ENCODE peak calls at places on chromosomes 13 and 19, in ten cellular contexts. One of them, this sample, is unnamed.

GRCh38 chr19:55554302-55554701 is 9.0 kb upstream of the SBK3 start:
- DNase-seq in fibroblast of lung: no peak
- DNase-seq in transverse colon: no peak
- DNase-seq in endothelial cell: no peak
- DNase-seq in astrocyte of the spinal cord: no peak
- DNase-seq in fibroblast of pulmonary artery: no peak
- DNase-seq in body of pancreas: no peak
- DNase-seq in MCF 10A: no peak
- DNase-seq in colonic mucosa: no peak
- DNase-seq in cardiac muscle cell: no peak
- DNase-seq in this sample: no peak

GRCh38 chr13:21413013-21413412 is 46.1 kb downstream of the ZDHHC20 start:
- DNase-seq in MCF 10A: no peak
- DNase-seq in astrocyte of the spinal cord: no peak
- DNase-seq in cardiac muscle cell: no peak
- DNase-seq in transverse colon: no peak
- DNase-seq in endothelial cell: no peak
- DNase-seq in fibroblast of pulmonary artery: no peak
- DNase-seq in fibroblast of lung: no peak
- DNase-seq in colonic mucosa: no peak
- DNase-seq in body of pancreas: no peak
- DNase-seq in this sample: no peak

GRCh38 chr13:40666058-40666904 is at the start of gene FOXO1:
- DNase-seq in endothelial cell: peak
- DNase-seq in body of pancreas: peak
- DNase-seq in fibroblast of lung: peak
- DNase-seq in transverse colon: peak
- DNase-seq in astrocyte of the spinal cord: peak
- DNase-seq in MCF 10A: peak
- DNase-seq in fibroblast of pulmonary artery: peak
- DNase-seq in cardiac muscle cell: peak
- DNase-seq in colonic mucosa: peak
- DNase-seq in this sample: peak

GRCh38 chr13:23715762-23716235 is 145.6 kb downstream of the TNFRSF19 start:
- DNase-seq in transverse colon: no peak
- DNase-seq in astrocyte of the spinal cord: no peak
- DNase-seq in body of pancreas: peak
- DNase-seq in MCF 10A: peak
- DNase-seq in cardiac muscle cell: peak
- DNase-seq in colonic mucosa: no peak
- DNase-seq in fibroblast of lung: no peak
- DNase-seq in fibroblast of pulmonary artery: no peak
- DNase-seq in endothelial cell: peak
- DNase-seq in this sample: no peak

GRCh38 chr13:89401209-89401810 is 1730.1 kb downstream of the SLITRK5 start:
- DNase-seq in endothelial cell: no peak
- DNase-seq in astrocyte of the spinal cord: peak
- DNase-seq in transverse colon: no peak
- DNase-seq in colonic mucosa: no peak
- DNase-seq in body of pancreas: no peak
- DNase-seq in MCF 10A: peak
- DNase-seq in cardiac muscle cell: no peak
- DNase-seq in fibroblast of pulmonary artery: peak
- DNase-seq in fibroblast of lung: peak
- DNase-seq in this sample: peak

GRCh38 chr19:10543420-10544241 is at the start of gene ATG4D:
- DNase-seq in body of pancreas: peak
- DNase-seq in fibroblast of pulmonary artery: peak
- DNase-seq in cardiac muscle cell: peak
- DNase-seq in transverse colon: peak
- DNase-seq in fibroblast of lung: peak
- DNase-seq in MCF 10A: peak
- DNase-seq in colonic mucosa: peak
- DNase-seq in endothelial cell: peak
- DNase-seq in astrocyte of the spinal cord: peak
- DNase-seq in this sample: no peak

GRCh38 chr19:46787331-46788100 is 878 bp downstream of the SLC1A5 start:
- DNase-seq in astrocyte of the spinal cord: peak
- DNase-seq in MCF 10A: peak
- DNase-seq in fibroblast of pulmonary artery: peak
- DNase-seq in endothelial cell: peak
- DNase-seq in cardiac muscle cell: peak
- DNase-seq in fibroblast of lung: peak
- DNase-seq in body of pancreas: peak
- DNase-seq in colonic mucosa: peak
- DNase-seq in transverse colon: peak
- DNase-seq in this sample: no peak

GRCh38 chr13:34011552-34012085 is 193.7 kb downstream of the RFC3 start:
- DNase-seq in fibroblast of lung: no peak
- DNase-seq in fibroblast of pulmonary artery: no peak
- DNase-seq in transverse colon: no peak
- DNase-seq in endothelial cell: no peak
- DNase-seq in cardiac muscle cell: peak
- DNase-seq in astrocyte of the spinal cord: peak
- DNase-seq in colonic mucosa: no peak
- DNase-seq in MCF 10A: no peak
- DNase-seq in body of pancreas: peak
- DNase-seq in this sample: no peak

GRCh38 chr13:35733832-35734231 is 257.3 kb upstream of the MAB21L1 start:
- DNase-seq in astrocyte of the spinal cord: no peak
- DNase-seq in transverse colon: no peak
- DNase-seq in cardiac muscle cell: no peak
- DNase-seq in MCF 10A: no peak
- DNase-seq in endothelial cell: no peak
- DNase-seq in body of pancreas: no peak
- DNase-seq in fibroblast of pulmonary artery: peak
- DNase-seq in colonic mucosa: no peak
- DNase-seq in fibroblast of lung: peak
- DNase-seq in this sample: no peak

DNA sequence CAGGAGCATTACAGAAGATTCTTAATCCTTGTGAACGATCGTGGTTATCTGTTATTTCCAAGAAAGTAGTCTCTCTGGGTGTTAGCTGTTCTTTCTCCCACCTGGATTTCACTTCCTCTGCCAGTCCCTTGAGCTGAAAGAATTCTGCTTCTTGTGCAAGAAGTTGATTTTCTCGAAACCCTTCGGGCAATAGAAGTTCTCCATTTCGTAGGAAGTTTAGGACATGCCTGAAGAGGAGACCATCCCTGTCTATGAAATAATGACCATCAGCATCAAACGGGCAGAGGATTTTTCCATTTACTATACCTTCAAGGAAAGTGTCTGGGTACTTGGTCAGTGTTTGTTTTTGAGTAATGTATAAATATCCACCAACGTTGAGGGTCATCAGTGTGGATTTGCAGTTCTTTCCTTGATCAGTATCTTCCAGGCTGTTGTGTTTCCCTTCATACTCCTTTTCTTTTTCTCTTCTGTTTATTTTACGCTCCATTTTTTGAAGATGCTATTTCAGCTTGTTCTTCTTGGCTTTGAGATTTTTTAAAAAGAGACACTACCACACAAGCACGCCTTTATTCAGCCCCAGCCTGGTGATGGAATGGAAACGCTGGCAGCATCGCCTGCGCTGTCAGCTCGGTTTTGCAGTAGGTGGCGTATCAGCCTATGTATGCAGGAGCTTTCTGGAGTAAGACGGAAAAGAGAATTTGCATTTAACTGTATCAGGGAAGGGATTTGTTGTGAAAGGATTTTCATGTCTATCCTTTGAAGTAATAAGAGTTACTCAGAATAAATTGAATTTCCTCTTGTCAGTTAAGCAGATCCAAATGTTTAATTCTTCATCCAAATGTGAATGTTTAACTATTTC is 6.5 kb downstream of the KCTD4 start:
- DNase-seq in astrocyte of the spinal cord: peak
- DNase-seq in endothelial cell: peak
- DNase-seq in fibroblast of lung: peak
- DNase-seq in transverse colon: peak
- DNase-seq in cardiac muscle cell: no peak
- DNase-seq in MCF 10A: peak
- DNase-seq in body of pancreas: peak
- DNase-seq in fibroblast of pulmonary artery: peak
- DNase-seq in colonic mucosa: no peak
- DNase-seq in this sample: no peak
- TF ChIP-seq CTCF in astrocyte of the spinal cord: peak
- TF ChIP-seq CTCF in endothelial cell: no peak
- TF ChIP-seq CTCF in fibroblast of lung: peak
- TF ChIP-seq CTCF in transverse colon: no peak
- TF ChIP-seq CTCF in cardiac muscle cell: peak
- TF ChIP-seq CTCF in MCF 10A: peak
- TF ChIP-seq CTCF in body of pancreas: peak
- TF ChIP-seq CTCF in fibroblast of pulmonary artery: peak
- TF ChIP-seq CTCF in colonic mucosa: no peak
- TF ChIP-seq CTCF in this sample: peak

GRCh38 chr13:20157387-20157786 is 3.5 kb downstream of the GJA3 start:
- DNase-seq in astrocyte of the spinal cord: no peak
- DNase-seq in fibroblast of lung: no peak
- DNase-seq in MCF 10A: no peak
- DNase-seq in endothelial cell: no peak
- DNase-seq in body of pancreas: no peak
- DNase-seq in fibroblast of pulmonary artery: no peak
- DNase-seq in transverse colon: no peak
- DNase-seq in colonic mucosa: no peak
- DNase-seq in cardiac muscle cell: no peak
- DNase-seq in this sample: no peak

GRCh38 chr13:20160346-20161274 is at the start of gene GJA3:
- DNase-seq in MCF 10A: peak
- DNase-seq in endothelial cell: peak
- DNase-seq in fibroblast of lung: peak
- DNase-seq in fibroblast of pulmonary artery: peak
- DNase-seq in transverse colon: no peak
- DNase-seq in colonic mucosa: no peak
- DNase-seq in body of pancreas: peak
- DNase-seq in astrocyte of the spinal cord: no peak
- DNase-seq in cardiac muscle cell: peak
- DNase-seq in this sample: no peak

GRCh38 chr13:20161275-20161950 is 561 bp upstream of the GJA3 start:
- DNase-seq in endothelial cell: no peak
- DNase-seq in MCF 10A: no peak
- DNase-seq in fibroblast of pulmonary artery: no peak
- DNase-seq in fibroblast of lung: no peak
- DNase-seq in body of pancreas: no peak
- DNase-seq in cardiac muscle cell: peak
- DNase-seq in astrocyte of the spinal cord: no peak
- DNase-seq in transverse colon: peak
- DNase-seq in colonic mucosa: no peak
- DNase-seq in this sample: no peak

GRCh38 chr13:20159646-20160345 is 1.1 kb downstream of the GJA3 start:
- DNase-seq in MCF 10A: peak
- DNase-seq in fibroblast of pulmonary artery: peak
- DNase-seq in cardiac muscle cell: peak
- DNase-seq in astrocyte of the spinal cord: peak
- DNase-seq in transverse colon: no peak
- DNase-seq in body of pancreas: no peak
- DNase-seq in colonic mucosa: no peak
- DNase-seq in endothelial cell: no peak
- DNase-seq in fibroblast of lung: peak
- DNase-seq in this sample: no peak

GRCh38 chr13:20156711-20157110 is 4.1 kb downstream of the GJA3 start:
- DNase-seq in fibroblast of pulmonary artery: no peak
- DNase-seq in body of pancreas: no peak
- DNase-seq in colonic mucosa: no peak
- DNase-seq in MCF 10A: no peak
- DNase-seq in astrocyte of the spinal cord: no peak
- DNase-seq in cardiac muscle cell: no peak
- DNase-seq in transverse colon: no peak
- DNase-seq in fibroblast of lung: no peak
- DNase-seq in endothelial cell: no peak
- DNase-seq in this sample: no peak
- TF ChIP-seq CTCF in fibroblast of pulmonary artery: no peak
- TF ChIP-seq CTCF in body of pancreas: no peak
- TF ChIP-seq CTCF in colonic mucosa: no peak
- TF ChIP-seq CTCF in MCF 10A: no peak
- TF ChIP-seq CTCF in astrocyte of the spinal cord: no peak
- TF ChIP-seq CTCF in cardiac muscle cell: no peak
- TF ChIP-seq CTCF in transverse colon: no peak
- TF ChIP-seq CTCF in fibroblast of lung: no peak
- TF ChIP-seq CTCF in endothelial cell: no peak
- TF ChIP-seq CTCF in this sample: no peak

GRCh38 chr19:43624933-43625332 is 5.5 kb upstream of the ZNF428 start:
- DNase-seq in cardiac muscle cell: peak
- DNase-seq in MCF 10A: peak
- DNase-seq in fibroblast of lung: peak
- DNase-seq in transverse colon: peak
- DNase-seq in body of pancreas: peak
- DNase-seq in endothelial cell: peak
- DNase-seq in colonic mucosa: peak
- DNase-seq in astrocyte of the spinal cord: no peak
- DNase-seq in fibroblast of pulmonary artery: peak
- DNase-seq in this sample: no peak
- TF ChIP-seq CTCF in cardiac muscle cell: peak
- TF ChIP-seq CTCF in MCF 10A: peak
- TF ChIP-seq CTCF in fibroblast of lung: no peak
- TF ChIP-seq CTCF in transverse colon: peak
- TF ChIP-seq CTCF in body of pancreas: no peak
- TF ChIP-seq CTCF in endothelial cell: no peak
- TF ChIP-seq CTCF in colonic mucosa: peak
- TF ChIP-seq CTCF in astrocyte of the spinal cord: no peak
- TF ChIP-seq CTCF in fibroblast of pulmonary artery: no peak
- TF ChIP-seq CTCF in this sample: no peak

DNA sequence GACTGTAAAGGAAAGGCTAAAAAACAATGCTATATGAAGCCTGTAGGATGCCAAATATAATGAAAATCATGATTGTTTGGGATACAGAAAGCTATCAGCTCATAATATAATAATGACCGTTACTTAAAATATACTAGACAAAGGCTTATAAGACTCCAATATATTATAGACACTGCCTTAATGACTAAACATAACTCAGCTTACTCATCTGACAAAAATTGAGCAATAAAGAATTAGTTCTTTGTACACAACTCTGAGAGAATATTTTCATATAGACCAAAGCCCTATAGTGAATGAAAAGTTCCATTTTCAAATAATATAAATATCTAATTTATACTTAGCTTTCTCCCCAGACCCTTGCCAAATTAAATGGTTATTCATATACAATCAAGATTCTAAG is 283.3 kb downstream of the DIAPH3 start:
- DNase-seq in MCF 10A: peak
- DNase-seq in cardiac muscle cell: no peak
- DNase-seq in body of pancreas: no peak
- DNase-seq in fibroblast of lung: peak
- DNase-seq in transverse colon: no peak
- DNase-seq in fibroblast of pulmonary artery: no peak
- DNase-seq in colonic mucosa: no peak
- DNase-seq in endothelial cell: no peak
- DNase-seq in astrocyte of the spinal cord: no peak
- DNase-seq in this sample: no peak
- TF ChIP-seq CTCF in MCF 10A: no peak
- TF ChIP-seq CTCF in cardiac muscle cell: no peak
- TF ChIP-seq CTCF in body of pancreas: no peak
- TF ChIP-seq CTCF in fibroblast of lung: no peak
- TF ChIP-seq CTCF in transverse colon: no peak
- TF ChIP-seq CTCF in fibroblast of pulmonary artery: no peak
- TF ChIP-seq CTCF in colonic mucosa: no peak
- TF ChIP-seq CTCF in endothelial cell: no peak
- TF ChIP-seq CTCF in astrocyte of the spinal cord: no peak
- TF ChIP-seq CTCF in this sample: no peak

GRCh38 chr13:30804474-30804873 is 69.1 kb downstream of the ALOX5AP start:
- DNase-seq in astrocyte of the spinal cord: no peak
- DNase-seq in transverse colon: no peak
- DNase-seq in fibroblast of lung: no peak
- DNase-seq in endothelial cell: peak
- DNase-seq in MCF 10A: no peak
- DNase-seq in body of pancreas: no peak
- DNase-seq in fibroblast of pulmonary artery: no peak
- DNase-seq in cardiac muscle cell: no peak
- DNase-seq in colonic mucosa: no peak
- DNase-seq in this sample: no peak
- TF ChIP-seq CTCF in astrocyte of the spinal cord: peak
- TF ChIP-seq CTCF in transverse colon: no peak
- TF ChIP-seq CTCF in fibroblast of lung: peak
- TF ChIP-seq CTCF in endothelial cell: peak
- TF ChIP-seq CTCF in MCF 10A: no peak
- TF ChIP-seq CTCF in body of pancreas: no peak
- TF ChIP-seq CTCF in fibroblast of pulmonary artery: no peak
- TF ChIP-seq CTCF in cardiac muscle cell: peak
- TF ChIP-seq CTCF in colonic mucosa: no peak
- TF ChIP-seq CTCF in this sample: peak